ENCODE peak calls at places on chromosomes 12 and 14, in five cellular contexts. Q, D, F, W and V are unnamed samples.

GRCh38 chr12:3732901-3733300 is 20.0 kb downstream of the CRACR2A start:
- DNase-seq in Q (no peak), D (no peak), F (no peak), W (no peak), V (no peak)

GRCh38 chr12:24479131-24479530 is 469.8 kb downstream of the BCAT1 start:
- DNase-seq in Q (no peak), D (peak; percentile 17), F (no peak), W (no peak), V (no peak)

GRCh38 chr14:83741269-83741668 is 1788.7 kb upstream of the FLRT2 start:
- DNase-seq in Q (no peak), D (no peak), F (no peak), W (no peak), V (no peak)

GRCh38 chr14:74919421-74920165 is 3.5 kb downstream of the RPS6KL1 start:
- DNase-seq in Q (no peak), D (no peak), F (no peak), W (no peak), V (no peak)

GRCh38 chr12:101375573-101375972 is 32.0 kb downstream of the ARL1 start:
- DNase-seq in Q (no peak), D (no peak), F (no peak), W (no peak), V (no peak)

GRCh38 chr14:70047598-70048312 is 141.0 kb downstream of the SLC8A3 start:
- DNase-seq in Q (no peak), D (no peak), F (no peak), W (no peak), V (no peak)

GRCh38 chr14:42047421-42048045 is 440.9 kb downstream of the LRFN5 start:
- DNase-seq in Q (no peak), D (peak; percentile 24), F (no peak), W (no peak), V (no peak)

GRCh38 chr14:105989746-105990302 is 463.4 kb downstream of the TMEM121 start:
- DNase-seq in Q (no peak), D (no peak), F (no peak), W (no peak), V (no peak)

GRCh38 chr12:14280921-14281320 is 84.6 kb upstream of the ATF7IP start:
- DNase-seq in Q (no peak), D (no peak), F (no peak), W (no peak), V (no peak)

GRCh38 chr14:56036353-56036752 is 81.9 kb upstream of the PELI2 start:
- DNase-seq in Q (no peak), D (no peak), F (no peak), W (no peak), V (no peak)

GRCh38 chr14:104657114-104657524 is 32.3 kb upstream of the INF2 start:
- DNase-seq in Q (no peak), D (no peak), F (no peak), W (no peak), V (no peak)

GRCh38 chr14:104659146-104659545 is 30.3 kb upstream of the INF2 start:
- DNase-seq in Q (no peak), D (no peak), F (no peak), W (no peak), V (no peak)

GRCh38 chr14:104658325-104658712 is 31.1 kb upstream of the INF2 start:
- DNase-seq in Q (no peak), D (no peak), F (no peak), W (no peak), V (no peak)

GRCh38 chr14:104656014-104656714 is 33.3 kb upstream of the INF2 start:
- DNase-seq in Q (no peak), D (no peak), F (no peak), W (no peak), V (no peak)

GRCh38 chr14:104657563-104658324 is 31.7 kb upstream of the INF2 start:
- DNase-seq in Q (no peak), D (no peak), F (no peak), W (no peak), V (no peak)
- H3K4me3 ChIP-seq in Q (no peak overlapping the region), D (no peak overlapping the region), F (no peak overlapping the region), W (no peak overlapping the region), V (no peak overlapping the region)

GRCh38 chr14:63867926-63868921 is 15.4 kb downstream of the SYNE2 start:
- DNase-seq in Q (no peak), D (no peak), F (no peak), W (peak; percentile 25), V (no peak)
- H3K4me3 ChIP-seq in Q (no peak overlapping the region), D (no peak overlapping the region), F (no peak overlapping the region), W (no peak overlapping the region), V (no peak overlapping the region)

DNA sequence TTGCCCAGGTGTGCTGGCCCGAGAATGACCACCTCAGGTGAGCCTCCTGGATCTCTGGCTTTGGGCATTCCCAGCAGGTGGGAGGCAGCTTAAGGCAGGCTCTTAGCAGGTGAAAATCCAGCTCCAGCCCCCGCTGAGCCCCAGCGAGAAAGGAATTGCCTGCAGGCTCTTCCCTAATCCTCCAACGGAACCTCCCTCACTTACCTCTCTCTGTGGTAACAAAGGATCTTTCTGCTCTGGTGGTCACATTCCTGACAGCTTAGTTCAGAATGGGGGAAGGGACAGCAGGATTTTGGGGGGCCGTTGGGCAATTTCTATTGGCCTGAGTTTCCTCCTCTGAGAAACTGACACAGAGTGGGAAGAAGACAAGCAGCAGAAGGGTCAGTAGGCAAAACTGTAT is 116.0 kb upstream of the LHX5 start:
- DNase-seq in Q (no peak), D (no peak), F (no peak), W (no peak), V (no peak)
- H3K4me3 ChIP-seq in Q (no peak overlapping the region), D (no peak overlapping the region), F (no peak overlapping the region), W (no peak overlapping the region), V (no peak overlapping the region)

GRCh38 chr12:131628766-131629448 is 82.0 kb upstream of the SFSWAP start:
- DNase-seq in Q (no peak), D (no peak), F (no peak), W (no peak), V (no peak)
- H3K4me3 ChIP-seq in Q (no peak overlapping the region), D (no peak overlapping the region), F (no peak overlapping the region), W (no peak overlapping the region), V (no peak overlapping the region)

DNA sequence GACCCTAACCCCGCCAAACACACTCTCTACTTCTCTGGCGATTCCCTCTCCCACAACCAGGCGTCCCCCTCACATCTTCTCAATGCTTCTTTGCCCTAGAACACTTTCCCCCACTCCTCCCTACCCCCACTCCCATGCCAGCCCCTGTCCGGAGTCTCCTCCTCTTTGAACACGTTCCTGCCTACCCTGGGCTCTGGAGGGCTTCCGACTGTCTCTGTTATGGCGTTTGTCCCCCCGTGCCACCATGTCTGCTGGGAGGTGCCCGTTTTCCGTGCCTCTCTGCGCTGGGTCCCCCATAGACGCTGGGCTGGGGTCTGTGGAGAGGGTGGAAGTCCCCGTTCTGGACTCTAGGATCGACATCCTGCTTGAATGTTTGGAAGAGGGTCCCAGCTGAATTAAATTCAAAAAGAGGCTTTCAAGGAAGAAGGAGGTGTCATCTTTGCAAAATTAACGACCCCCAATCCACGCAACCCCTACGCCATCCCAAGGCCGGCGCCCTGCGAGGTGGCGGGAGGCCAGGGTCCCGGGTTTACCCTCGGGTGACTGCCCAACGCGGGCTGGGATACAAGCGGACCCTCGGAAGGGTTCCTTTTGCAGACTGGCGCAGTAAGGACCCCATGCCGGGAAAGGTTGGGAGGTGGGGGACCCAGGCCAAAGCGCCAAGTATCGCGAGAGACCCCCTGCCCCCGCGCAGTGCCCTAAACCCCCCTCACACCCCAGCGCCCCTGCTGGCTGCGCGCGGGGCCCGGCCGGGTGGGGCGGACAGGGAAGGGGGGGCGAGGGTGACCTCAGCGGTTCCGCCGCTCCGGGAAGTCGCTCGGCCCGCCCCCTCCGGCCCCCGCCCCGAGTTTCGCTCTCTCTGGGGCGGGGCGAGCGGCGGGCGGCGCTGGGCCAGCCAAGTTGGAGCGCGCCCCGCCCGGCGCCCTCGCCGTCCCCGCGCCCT is 973 bp upstream of the ZBTB42 start:
- DNase-seq in Q (no peak), D (peak; percentile 69), F (peak; percentile 87), W (peak; percentile 79), V (no peak)
- H3K4me3 ChIP-seq in Q (peak overlapping the region; percentile 54), D (peak overlapping the region; percentile 61), F (peak overlapping the region; percentile 57), W (peak overlapping the region; percentile 42), V (peak overlapping the region; percentile 64)

DNA sequence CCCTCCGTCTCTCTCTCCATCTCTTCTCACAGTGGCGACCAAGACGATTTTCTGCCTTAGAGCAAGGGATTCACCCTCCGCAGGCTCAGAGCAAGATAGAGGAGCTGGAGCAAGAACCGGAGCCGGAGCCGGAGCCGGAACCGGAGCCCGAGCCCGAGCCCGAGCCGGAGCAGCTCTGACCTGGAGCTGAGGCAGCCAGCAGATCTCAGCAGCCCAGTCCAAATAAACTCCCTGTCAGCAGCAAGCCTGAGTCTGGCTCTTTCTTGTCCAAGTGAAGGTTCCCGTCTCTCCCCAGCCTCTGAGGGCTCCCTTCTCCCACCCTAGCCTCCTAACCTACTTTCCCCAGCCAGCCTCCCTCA is 5.9 kb downstream of the LAG3 start:
- DNase-seq in Q (no peak), D (peak; percentile 51), F (no peak), W (no peak), V (no peak)
- H3K4me3 ChIP-seq in Q (peak overlapping the region; percentile 41), D (no peak overlapping the region), F (peak overlapping the region; percentile 34), W (peak overlapping the region; percentile 34), V (peak overlapping the region; percentile 54)